ENCODE peak calls at places on chromosomes 2 and 18, in six cellular contexts. E is mammary epithelial cell, O is HCT116, F is SK-N-SH, Z is breast epithelium, P is fibroblast of lung. J is an unnamed sample.

GRCh38 chr18:59672125-59672769 is 25.0 kb downstream of the CCBE1 start:
- DNase-seq in Z (peak; percentile 26), P (peak; percentile 70), O (no peak), E (peak; percentile 57), F (no peak), J (no peak)

GRCh38 chr2:22355816-22356433 is 1029.1 kb upstream of the KLHL29 start:
- DNase-seq in E (no peak), Z (peak; percentile 35), F (peak; percentile 56), O (no peak), P (no peak), J (no peak)

GRCh38 chr18:26225022-26225693 is 1.1 kb upstream of the TAF4B start:
- DNase-seq in F (no peak), Z (no peak), P (no peak), E (no peak), O (peak; percentile 16), J (no peak)

GRCh38 chr2:53786371-53787254 is at the start of the genes ASB3 and ERLEC1:
- DNase-seq in F (peak; percentile 94), O (peak; percentile 76), E (peak; percentile 83), P (peak; percentile 87), Z (peak; percentile 75), J (peak; percentile 31)

GRCh38 chr2:110993557-110994231 is 127.0 kb upstream of the BCL2L11 start:
- DNase-seq in Z (no peak), P (peak; percentile 4), F (no peak), O (no peak), E (peak; percentile 25), J (no peak)

GRCh38 chr18:77004555-77005380 is 127.8 kb downstream of the MBP start:
- DNase-seq in O (no peak), P (no peak), Z (no peak), E (no peak), F (no peak), J (no peak)

GRCh38 chr2:109609352-109610024 is 4.3 kb downstream of the SEPTIN10 start:
- DNase-seq in Z (no peak), O (peak; percentile 62), E (peak; percentile 27), P (peak; percentile 87), F (no peak), J (no peak)

GRCh38 chr2:113977660-113978523 is 88.0 kb downstream of the ACTR3 start:
- DNase-seq in P (peak; percentile 79), F (no peak), O (peak; percentile 76), Z (peak; percentile 83), E (peak; percentile 94), J (no peak)

GRCh38 chr2:22213237-22213636 is 1089.5 kb downstream of the TDRD15 start:
- DNase-seq in Z (no peak), F (no peak), E (no peak), P (no peak), O (no peak), J (no peak)

GRCh38 chr18:47901624-47902362 is 28.7 kb downstream of the SMAD2 start:
- DNase-seq in F (no peak), E (peak; percentile 30), P (no peak), O (no peak), Z (no peak), J (no peak)

GRCh38 chr2:27182346-27182745 is 29.5 kb upstream of the ATRAID start:
- DNase-seq in O (no peak), F (no peak), E (no peak), P (peak; percentile 43), Z (no peak), J (no peak)

GRCh38 chr2:238684362-238685326 is 163.2 kb upstream of the TWIST2 start:
- DNase-seq in Z (peak; percentile 76), F (no peak), P (peak; percentile 99), O (peak; percentile 80), E (peak; percentile 99), J (peak; percentile 99)

GRCh38 chr2:166417669-166418068 is 41.9 kb upstream of the SCN9A start:
- DNase-seq in P (peak; percentile 63), Z (no peak), F (no peak), E (peak; percentile 37), O (peak; percentile 39), J (no peak)

GRCh38 chr2:102318437-102318836 is 7.1 kb downstream of the IL1RL1 start:
- DNase-seq in Z (no peak), F (no peak), E (no peak), P (no peak), O (no peak), J (no peak)

DNA sequence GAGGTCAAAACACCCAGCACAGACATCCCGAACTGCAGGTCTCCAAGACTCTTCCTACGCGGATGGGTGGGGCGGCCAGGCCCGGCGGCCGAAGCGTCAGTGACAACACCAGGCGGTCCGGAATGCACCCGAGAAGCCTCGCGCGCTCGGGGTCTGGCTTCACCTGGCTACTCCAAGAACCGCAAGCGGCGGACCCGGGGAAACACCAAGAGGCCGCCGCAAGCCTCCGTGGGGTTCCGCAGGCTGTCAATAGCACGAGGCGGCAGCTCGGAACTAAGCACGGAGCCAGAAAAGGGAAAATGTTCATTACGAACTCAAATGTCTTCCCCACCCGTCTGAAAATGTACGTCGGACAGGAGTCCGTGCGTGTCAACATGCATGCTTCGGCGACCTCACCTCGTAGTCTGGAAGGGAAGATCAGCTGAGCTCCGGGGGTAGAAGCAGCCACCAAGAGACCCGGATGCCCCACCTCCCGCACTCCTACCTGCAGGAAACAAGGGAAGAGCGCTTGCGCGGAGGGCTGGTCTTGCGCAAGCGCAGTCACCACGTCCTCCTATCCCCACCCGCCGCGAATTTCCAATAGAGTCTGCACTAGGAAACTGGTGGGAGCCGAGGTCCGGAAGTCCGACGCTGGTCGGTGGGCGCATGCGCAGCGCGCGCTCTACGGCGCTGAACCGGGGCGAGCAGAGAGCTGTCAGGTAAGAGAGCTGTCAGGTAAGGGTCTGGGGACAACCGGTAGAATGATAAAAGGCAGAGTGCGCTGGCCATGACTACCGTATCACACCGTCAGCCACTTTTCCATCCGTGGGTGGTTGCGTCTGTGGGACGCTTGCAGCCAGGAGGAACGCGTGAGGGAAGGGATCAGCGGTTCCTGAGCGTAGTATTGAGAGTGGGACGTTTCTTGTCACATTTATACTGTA is at the start of the genes GPATCH11 and HEATR5B:
- DNase-seq in F (peak; percentile 99), Z (peak; percentile 94), E (peak; percentile 96), P (peak; percentile 93), O (peak; percentile 95), J (peak; percentile 93)
- TF ChIP-seq CTCF in F (no peak), Z (no peak), E (no peak), P (no peak), O (no peak), J (no peak)

DNA sequence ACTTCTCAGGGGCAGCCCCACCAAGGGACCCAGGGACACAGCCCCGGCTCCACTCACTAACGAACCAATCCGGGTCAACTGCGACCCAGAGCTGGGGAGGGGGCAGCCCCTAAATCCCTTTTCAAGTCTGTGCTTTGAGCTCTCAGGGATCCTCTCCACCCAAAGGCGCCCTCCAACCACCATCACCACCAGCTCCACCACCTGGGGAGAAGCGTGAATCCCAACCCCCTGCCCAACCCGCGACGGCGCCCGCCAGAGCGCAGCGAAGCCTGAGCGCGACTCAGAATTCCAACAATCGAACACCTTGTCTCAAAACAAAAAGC is 513 bp downstream of the DSC3 start:
- DNase-seq in E (no peak), F (no peak), Z (no peak), O (no peak), P (no peak), J (no peak)
- H3K4me3 ChIP-seq in E (peak overlapping the region; percentile 86), F (no peak overlapping the region), Z (peak overlapping the region; percentile 70), O (peak overlapping the region; percentile 61), P (no peak overlapping the region), J (no peak overlapping the region)

GRCh38 chr18:70321616-70322015 is 32.8 kb downstream of the SOCS6 start:
- DNase-seq in Z (no peak), P (no peak), E (no peak), O (no peak), F (no peak), J (no peak)
- H3K36me3 ChIP-seq in Z (no peaks in the 10 kb centered on the region), P (peaks cover 13% of the 10 kb centered on the region), E (peaks cover 16% of the 10 kb centered on the region), O (peaks cover 5% of the 10 kb centered on the region), F (peaks cover 26% of the 10 kb centered on the region), J (peaks cover 8% of the 10 kb centered on the region)

DNA sequence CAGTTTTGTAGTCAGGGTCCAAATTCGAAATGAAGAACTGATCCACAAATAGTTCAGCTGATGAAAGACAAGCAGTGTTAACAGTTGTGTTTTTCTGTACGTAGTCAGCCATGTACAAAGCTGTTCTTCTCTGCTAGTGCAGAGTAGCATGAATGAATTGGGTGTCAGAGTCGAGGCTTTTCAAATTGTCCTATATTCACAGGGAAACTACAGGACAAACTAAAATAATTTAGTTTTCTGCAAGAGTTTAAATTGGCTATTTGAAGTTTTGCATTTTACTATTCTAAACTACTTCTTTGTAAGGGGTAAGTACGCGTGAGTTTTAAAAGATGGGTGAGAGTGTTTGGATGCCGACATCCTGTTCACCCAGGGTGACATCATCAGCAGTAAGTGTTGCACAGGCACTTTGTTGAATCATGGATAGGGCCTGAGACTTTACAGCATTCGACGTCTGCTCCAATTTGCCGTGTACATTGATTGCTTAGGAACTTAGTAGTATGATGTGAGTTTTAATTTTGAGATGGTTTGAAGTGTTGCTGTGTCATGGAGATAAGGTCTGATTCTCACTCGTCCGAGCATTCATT is 147.1 kb upstream of the NFATC1 start:
- DNase-seq in O (no peak), Z (no peak), F (no peak), P (peak; percentile 68), E (no peak), J (no peak)
- TF ChIP-seq CTCF in O (no peak), Z (no peak), F (no peak), P (no peak), E (no peak), J (no peak)

DNA sequence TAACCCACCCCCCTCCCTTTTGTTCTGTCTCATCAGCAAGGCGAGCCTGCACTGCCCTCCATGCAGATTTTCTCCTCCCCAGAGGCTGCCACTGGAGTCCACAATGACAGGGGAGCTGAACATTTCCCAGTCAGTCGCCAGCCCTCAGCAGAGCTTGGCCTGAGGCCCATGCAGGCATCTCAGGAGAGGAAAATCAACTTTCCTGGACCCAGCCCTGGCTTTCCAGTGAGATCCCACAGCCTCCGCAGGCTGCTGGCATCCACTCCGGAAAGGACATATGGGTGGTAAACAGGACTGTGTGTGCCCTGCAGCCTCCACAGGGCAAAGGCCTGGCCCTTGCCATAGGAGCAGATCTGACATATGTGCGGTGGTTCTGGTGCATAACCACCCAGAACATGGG is 253.8 kb downstream of the TNS1 start:
- DNase-seq in E (no peak), Z (no peak), F (no peak), O (no peak), P (no peak), J (no peak)
- H3K4me3 ChIP-seq in E (no peak overlapping the region), Z (no peak overlapping the region), F (no peak overlapping the region), O (no peak overlapping the region), P (no peak overlapping the region), J (no peak overlapping the region)

DNA sequence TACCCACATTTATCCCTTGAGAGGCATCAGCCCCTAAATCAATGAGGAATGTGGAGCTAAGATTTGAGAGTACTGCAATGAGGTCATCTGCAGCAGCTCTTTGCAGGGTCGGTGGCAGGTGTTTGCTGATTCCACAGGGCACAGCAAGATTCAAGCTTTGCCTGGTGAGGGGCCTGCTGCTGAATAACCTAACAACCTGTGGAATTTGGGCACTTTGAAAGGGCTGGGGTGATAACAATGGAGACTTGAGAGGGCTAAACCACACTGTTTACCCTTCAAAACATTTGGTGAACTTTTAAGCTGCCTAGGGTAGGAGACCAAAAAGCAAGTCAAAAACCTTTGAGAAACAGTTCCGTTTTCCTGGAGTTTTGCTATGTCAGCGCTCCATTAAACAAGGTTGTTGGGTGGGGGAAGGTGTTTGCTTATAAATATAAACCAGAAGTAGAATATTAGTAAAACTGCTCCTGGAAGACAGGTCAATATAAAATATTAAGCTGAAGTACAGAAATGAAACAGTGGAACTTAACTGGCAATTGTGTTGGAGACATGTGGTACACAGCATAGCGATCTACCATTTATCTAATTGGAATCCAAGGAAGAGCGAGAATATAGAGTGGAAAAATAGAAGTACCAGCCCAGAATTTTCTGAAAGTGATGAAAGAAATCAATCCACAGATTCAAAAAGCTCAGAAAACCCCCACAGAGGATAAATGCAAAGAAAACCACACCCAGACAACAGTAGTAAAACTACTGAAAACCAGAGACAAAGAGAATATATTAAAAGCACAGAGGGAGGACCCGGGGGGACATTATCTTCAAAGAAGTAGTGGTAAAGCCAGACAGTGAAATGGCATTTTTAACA is 15.7 kb downstream of the COPS8 start:
- DNase-seq in Z (no peak), P (no peak), F (no peak), E (no peak), O (no peak), J (no peak)
- H3K36me3 ChIP-seq in Z (peaks cover 8% of the 10 kb centered on the region), P (peaks cover 6% of the 10 kb centered on the region), F (peaks cover 93% of the 10 kb centered on the region), E (peaks cover 23% of the 10 kb centered on the region), O (peaks cover 24% of the 10 kb centered on the region), J (peaks cover 2% of the 10 kb centered on the region)